ENCODE peak calls at places on chromosomes 11 and 22, in five cellular contexts. One of them, this sample, is unnamed.

GRCh38 chr11:57460756-57461749 is 725 bp downstream of the RTN4RL2 start:
- DNase-seq in HepG2: no peak
- DNase-seq in MM.1S: no peak
- DNase-seq in AG09319: no peak
- DNase-seq in fibroblast of lung: no peak
- DNase-seq in this sample: no peak

GRCh38 chr11:9838961-9839360 is 175.1 kb downstream of the SWAP70 start:
- DNase-seq in HepG2: no peak
- DNase-seq in MM.1S: no peak
- DNase-seq in AG09319: no peak
- DNase-seq in fibroblast of lung: peak
- DNase-seq in this sample: peak

GRCh38 chr11:119795231-119795630 is 66.2 kb upstream of the NECTIN1 start:
- DNase-seq in HepG2: no peak
- DNase-seq in MM.1S: no peak
- DNase-seq in AG09319: peak
- DNase-seq in fibroblast of lung: peak
- DNase-seq in this sample: no peak

GRCh38 chr11:20011294-20011951 is 148.9 kb downstream of the DBX1 start:
- DNase-seq in HepG2: peak
- DNase-seq in MM.1S: no peak
- DNase-seq in AG09319: no peak
- DNase-seq in fibroblast of lung: peak
- DNase-seq in this sample: no peak

GRCh38 chr22:29314537-29315285 is 786 bp downstream of the RASL10A start:
- DNase-seq in HepG2: no peak
- DNase-seq in MM.1S: no peak
- DNase-seq in AG09319: no peak
- DNase-seq in fibroblast of lung: no peak
- DNase-seq in this sample: no peak

GRCh38 chr22:44191036-44191454 is 10.3 kb downstream of the PARVG start:
- DNase-seq in HepG2: no peak
- DNase-seq in MM.1S: no peak
- DNase-seq in AG09319: no peak
- DNase-seq in fibroblast of lung: peak
- DNase-seq in this sample: peak

GRCh38 chr22:29626497-29627195 is 23.2 kb downstream of the NF2 start:
- DNase-seq in HepG2: peak
- DNase-seq in MM.1S: no peak
- DNase-seq in AG09319: peak
- DNase-seq in fibroblast of lung: peak
- DNase-seq in this sample: no peak

GRCh38 chr22:23696326-23696851 is 5.6 kb downstream of the RGL4 start:
- DNase-seq in HepG2: no peak
- DNase-seq in MM.1S: no peak
- DNase-seq in AG09319: no peak
- DNase-seq in fibroblast of lung: peak
- DNase-seq in this sample: peak

GRCh38 chr22:38866399-38867123 is 5.5 kb downstream of the CBX6 start:
- DNase-seq in HepG2: no peak
- DNase-seq in MM.1S: no peak
- DNase-seq in AG09319: no peak
- DNase-seq in fibroblast of lung: no peak
- DNase-seq in this sample: no peak

GRCh38 chr11:129888451-129888850 is 6.9 kb downstream of the NFRKB start:
- DNase-seq in HepG2: no peak
- DNase-seq in MM.1S: no peak
- DNase-seq in AG09319: no peak
- DNase-seq in fibroblast of lung: no peak
- DNase-seq in this sample: no peak

GRCh38 chr11:7964873-7965272 is 374 bp downstream of the NLRP10 start:
- DNase-seq in HepG2: no peak
- DNase-seq in MM.1S: no peak
- DNase-seq in AG09319: no peak
- DNase-seq in fibroblast of lung: peak
- DNase-seq in this sample: no peak

GRCh38 chr22:31895317-31896133 is 48.8 kb upstream of the YWHAH start:
- DNase-seq in HepG2: no peak
- DNase-seq in MM.1S: no peak
- DNase-seq in AG09319: no peak
- DNase-seq in fibroblast of lung: no peak
- DNase-seq in this sample: no peak

GRCh38 chr22:28955817-28956216 is 72.4 kb downstream of the ZNRF3 start:
- DNase-seq in HepG2: no peak
- DNase-seq in MM.1S: peak
- DNase-seq in AG09319: no peak
- DNase-seq in fibroblast of lung: peak
- DNase-seq in this sample: peak

GRCh38 chr11:128157423-128158298 is 429.7 kb downstream of the ETS1 start:
- DNase-seq in HepG2: peak
- DNase-seq in MM.1S: peak
- DNase-seq in AG09319: no peak
- DNase-seq in fibroblast of lung: peak
- DNase-seq in this sample: peak

GRCh38 chr22:44837481-44837880 is 85.1 kb downstream of the ARHGAP8 start:
- DNase-seq in HepG2: no peak
- DNase-seq in MM.1S: no peak
- DNase-seq in AG09319: no peak
- DNase-seq in fibroblast of lung: no peak
- DNase-seq in this sample: no peak

GRCh38 chr11:120578591-120579154 is 67.1 kb downstream of the GRIK4 start:
- DNase-seq in HepG2: no peak
- DNase-seq in MM.1S: no peak
- DNase-seq in AG09319: no peak
- DNase-seq in fibroblast of lung: no peak
- DNase-seq in this sample: no peak

GRCh38 chr11:122167100-122167499 is 51.1 kb upstream of the BLID start:
- DNase-seq in HepG2: no peak
- DNase-seq in MM.1S: no peak
- DNase-seq in AG09319: no peak
- DNase-seq in fibroblast of lung: peak
- DNase-seq in this sample: no peak

GRCh38 chr11:86370922-86371614 is 3.6 kb upstream of the CCDC81 start:
- DNase-seq in HepG2: peak
- DNase-seq in MM.1S: no peak
- DNase-seq in AG09319: no peak
- DNase-seq in fibroblast of lung: peak
- DNase-seq in this sample: no peak

GRCh38 chr11:63511349-63511748 is 5.5 kb downstream of the LGALS12 start:
- DNase-seq in HepG2: no peak
- DNase-seq in MM.1S: no peak
- DNase-seq in AG09319: no peak
- DNase-seq in fibroblast of lung: no peak
- DNase-seq in this sample: no peak
- TF ChIP-seq CTCF in HepG2: peak
- TF ChIP-seq CTCF in MM.1S: no peak
- TF ChIP-seq CTCF in AG09319: no peak
- TF ChIP-seq CTCF in fibroblast of lung: no peak
- TF ChIP-seq CTCF in this sample: no peak

GRCh38 chr22:35274154-35274871 is 17.0 kb downstream of the HMGXB4 start:
- DNase-seq in HepG2: no peak
- DNase-seq in MM.1S: no peak
- DNase-seq in AG09319: no peak
- DNase-seq in fibroblast of lung: no peak
- DNase-seq in this sample: no peak
- TF ChIP-seq CTCF in HepG2: no peak
- TF ChIP-seq CTCF in MM.1S: no peak
- TF ChIP-seq CTCF in AG09319: no peak
- TF ChIP-seq CTCF in fibroblast of lung: no peak
- TF ChIP-seq CTCF in this sample: no peak

GRCh38 chr11:66852466-66853241 is 4.2 kb upstream of the LRFN4 start:
- DNase-seq in HepG2: no peak
- DNase-seq in MM.1S: no peak
- DNase-seq in AG09319: no peak
- DNase-seq in fibroblast of lung: no peak
- DNase-seq in this sample: no peak
- TF ChIP-seq CTCF in HepG2: no peak
- TF ChIP-seq CTCF in MM.1S: no peak
- TF ChIP-seq CTCF in AG09319: no peak
- TF ChIP-seq CTCF in fibroblast of lung: no peak
- TF ChIP-seq CTCF in this sample: no peak

DNA sequence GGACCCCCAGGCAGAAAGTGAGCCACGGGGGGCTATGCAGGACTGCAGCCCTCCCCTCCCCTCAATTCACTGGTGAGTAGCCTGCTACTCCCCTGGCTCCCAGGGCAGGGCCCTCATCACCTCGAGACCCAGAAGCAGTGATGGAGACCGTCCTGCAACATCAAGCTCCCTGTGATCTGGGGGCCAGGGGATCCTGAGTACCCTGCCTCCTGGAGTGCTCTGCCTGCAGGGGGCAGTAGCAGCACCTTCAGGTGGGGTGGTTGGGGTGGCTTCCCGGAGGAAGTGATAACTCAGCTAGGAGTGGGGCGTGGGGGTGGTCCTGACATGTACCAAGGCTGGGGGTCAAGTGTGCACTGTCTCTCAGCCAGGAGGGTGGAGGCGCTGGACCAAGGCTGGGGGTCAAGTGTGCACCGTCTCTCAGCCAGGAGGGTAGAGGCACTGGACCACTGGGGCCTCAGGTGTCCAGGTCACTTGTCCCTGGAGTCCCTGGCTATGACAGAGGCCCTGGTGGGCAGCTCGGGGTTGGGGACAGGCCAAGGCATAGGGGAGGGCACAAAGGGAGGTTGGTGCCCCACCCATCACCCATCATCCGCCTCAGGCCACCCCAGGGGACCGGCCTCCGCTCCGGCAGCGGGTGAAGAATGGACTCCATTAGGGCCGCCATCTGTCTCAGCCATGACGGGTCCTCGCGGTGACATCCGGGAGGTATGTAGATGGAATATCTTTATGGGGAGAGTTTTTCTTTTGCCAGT is 9.4 kb downstream of the RTN4R start:
- DNase-seq in HepG2: no peak
- DNase-seq in MM.1S: no peak
- DNase-seq in AG09319: no peak
- DNase-seq in fibroblast of lung: no peak
- DNase-seq in this sample: no peak
- TF ChIP-seq CTCF in HepG2: peak
- TF ChIP-seq CTCF in MM.1S: peak
- TF ChIP-seq CTCF in AG09319: peak
- TF ChIP-seq CTCF in fibroblast of lung: no peak
- TF ChIP-seq CTCF in this sample: peak

GRCh38 chr22:37331811-37332536 is 49.7 kb downstream of the CYTH4 start:
- DNase-seq in HepG2: no peak
- DNase-seq in MM.1S: no peak
- DNase-seq in AG09319: no peak
- DNase-seq in fibroblast of lung: no peak
- DNase-seq in this sample: no peak
- TF ChIP-seq CTCF in HepG2: peak
- TF ChIP-seq CTCF in MM.1S: no peak
- TF ChIP-seq CTCF in AG09319: no peak
- TF ChIP-seq CTCF in fibroblast of lung: no peak
- TF ChIP-seq CTCF in this sample: no peak

GRCh38 chr11:66002648-66003225 is 434 bp downstream of the BANF1 start:
- DNase-seq in HepG2: peak
- DNase-seq in MM.1S: peak
- DNase-seq in AG09319: no peak
- DNase-seq in fibroblast of lung: peak
- DNase-seq in this sample: peak
- TF ChIP-seq CTCF in HepG2: peak
- TF ChIP-seq CTCF in MM.1S: peak
- TF ChIP-seq CTCF in AG09319: peak
- TF ChIP-seq CTCF in fibroblast of lung: peak
- TF ChIP-seq CTCF in this sample: no peak

GRCh38 chr22:22046370-22046769 is 63.8 kb upstream of the TOP3B start:
- DNase-seq in HepG2: no peak
- DNase-seq in MM.1S: no peak
- DNase-seq in AG09319: no peak
- DNase-seq in fibroblast of lung: no peak
- DNase-seq in this sample: no peak
- TF ChIP-seq CTCF in HepG2: no peak
- TF ChIP-seq CTCF in MM.1S: no peak
- TF ChIP-seq CTCF in AG09319: no peak
- TF ChIP-seq CTCF in fibroblast of lung: no peak
- TF ChIP-seq CTCF in this sample: no peak

GRCh38 chr22:27493797-27494196 is 307.8 kb downstream of the MN1 start:
- DNase-seq in HepG2: no peak
- DNase-seq in MM.1S: no peak
- DNase-seq in AG09319: no peak
- DNase-seq in fibroblast of lung: no peak
- DNase-seq in this sample: no peak
- TF ChIP-seq CTCF in HepG2: no peak
- TF ChIP-seq CTCF in MM.1S: no peak
- TF ChIP-seq CTCF in AG09319: no peak
- TF ChIP-seq CTCF in fibroblast of lung: no peak
- TF ChIP-seq CTCF in this sample: no peak

GRCh38 chr22:46036558-46037408 is 59.8 kb upstream of the WNT7B start:
- DNase-seq in HepG2: peak
- DNase-seq in MM.1S: peak
- DNase-seq in AG09319: no peak
- DNase-seq in fibroblast of lung: peak
- DNase-seq in this sample: no peak
- TF ChIP-seq CTCF in HepG2: peak
- TF ChIP-seq CTCF in MM.1S: peak
- TF ChIP-seq CTCF in AG09319: no peak
- TF ChIP-seq CTCF in fibroblast of lung: no peak
- TF ChIP-seq CTCF in this sample: peak